ENCODE peak calls at places on chromosomes 12 and 14, in nine cellular contexts. One of them, this sample, is unnamed.

GRCh38 chr14:51041853-51042252 is 53.1 kb downstream of the TRIM9 start:
- DNase-seq in Kasumi-1: no peak
- DNase-seq in nephron progenitor cell: no peak
- DNase-seq in NCI-H524: no peak
- DNase-seq in thoracic aorta: no peak
- DNase-seq in breast epithelium: no peak
- DNase-seq in fibroblast of lung: no peak
- DNase-seq in T-helper 2 cell: no peak
- DNase-seq in H4: no peak
- DNase-seq in this sample: no peak

GRCh38 chr12:102504871-102505270 is 24.5 kb upstream of the IGF1 start:
- DNase-seq in nephron progenitor cell: no peak
- DNase-seq in H4: no peak
- DNase-seq in breast epithelium: no peak
- DNase-seq in T-helper 2 cell: no peak
- DNase-seq in fibroblast of lung: no peak
- DNase-seq in thoracic aorta: no peak
- DNase-seq in NCI-H524: no peak
- DNase-seq in Kasumi-1: no peak
- DNase-seq in this sample: no peak

GRCh38 chr14:87522575-87522974 is 470.4 kb downstream of the GALC start:
- DNase-seq in Kasumi-1: no peak
- DNase-seq in T-helper 2 cell: no peak
- DNase-seq in nephron progenitor cell: peak; percentile 26
- DNase-seq in fibroblast of lung: no peak
- DNase-seq in H4: no peak
- DNase-seq in breast epithelium: no peak
- DNase-seq in NCI-H524: peak; percentile 86
- DNase-seq in thoracic aorta: no peak
- DNase-seq in this sample: no peak

GRCh38 chr12:62898568-62898967 is 36.4 kb downstream of the PPM1H start:
- DNase-seq in NCI-H524: no peak
- DNase-seq in thoracic aorta: no peak
- DNase-seq in fibroblast of lung: peak; percentile 3
- DNase-seq in breast epithelium: no peak
- DNase-seq in T-helper 2 cell: no peak
- DNase-seq in Kasumi-1: peak; percentile 27
- DNase-seq in nephron progenitor cell: no peak
- DNase-seq in H4: no peak
- DNase-seq in this sample: no peak

GRCh38 chr12:100185361-100185894 is 15.2 kb upstream of the ACTR6 start:
- DNase-seq in nephron progenitor cell: no peak
- DNase-seq in T-helper 2 cell: no peak
- DNase-seq in NCI-H524: no peak
- DNase-seq in breast epithelium: no peak
- DNase-seq in H4: no peak
- DNase-seq in Kasumi-1: no peak
- DNase-seq in fibroblast of lung: no peak
- DNase-seq in thoracic aorta: no peak
- DNase-seq in this sample: no peak

GRCh38 chr14:99253890-99254289 is 18.1 kb downstream of the BCL11B start:
- DNase-seq in nephron progenitor cell: no peak
- DNase-seq in H4: no peak
- DNase-seq in Kasumi-1: no peak
- DNase-seq in breast epithelium: no peak
- DNase-seq in fibroblast of lung: no peak
- DNase-seq in T-helper 2 cell: no peak
- DNase-seq in thoracic aorta: no peak
- DNase-seq in NCI-H524: no peak
- DNase-seq in this sample: no peak

GRCh38 chr12:19945559-19946485 is 422.5 kb upstream of the PDE3A start:
- DNase-seq in NCI-H524: peak; percentile 49
- DNase-seq in fibroblast of lung: peak; percentile 60
- DNase-seq in breast epithelium: no peak
- DNase-seq in T-helper 2 cell: no peak
- DNase-seq in H4: no peak
- DNase-seq in nephron progenitor cell: no peak
- DNase-seq in thoracic aorta: no peak
- DNase-seq in Kasumi-1: no peak
- DNase-seq in this sample: no peak

GRCh38 chr12:49707127-49707811 is at the start of gene FMNL3:
- DNase-seq in breast epithelium: peak; percentile 96
- DNase-seq in nephron progenitor cell: peak; percentile 100
- DNase-seq in fibroblast of lung: peak; percentile 96
- DNase-seq in NCI-H524: peak; percentile 90
- DNase-seq in Kasumi-1: peak; percentile 84
- DNase-seq in H4: peak; percentile 89
- DNase-seq in T-helper 2 cell: peak; percentile 98
- DNase-seq in thoracic aorta: peak; percentile 88
- DNase-seq in this sample: peak; percentile 99

GRCh38 chr12:114163766-114164165 is 197.6 kb upstream of the RBM19 start:
- DNase-seq in H4: peak; percentile 45
- DNase-seq in T-helper 2 cell: no peak
- DNase-seq in nephron progenitor cell: no peak
- DNase-seq in breast epithelium: no peak
- DNase-seq in fibroblast of lung: peak; percentile 68
- DNase-seq in thoracic aorta: no peak
- DNase-seq in NCI-H524: no peak
- DNase-seq in Kasumi-1: no peak
- DNase-seq in this sample: no peak

GRCh38 chr12:67986632-67987031 is 2.6 kb upstream of the IFNG-AS1 start:
- DNase-seq in H4: no peak
- DNase-seq in breast epithelium: no peak
- DNase-seq in T-helper 2 cell: no peak
- DNase-seq in NCI-H524: no peak
- DNase-seq in Kasumi-1: no peak
- DNase-seq in thoracic aorta: no peak
- DNase-seq in nephron progenitor cell: no peak
- DNase-seq in fibroblast of lung: no peak
- DNase-seq in this sample: no peak

GRCh38 chr12:47281667-47282171 is 202.0 kb upstream of the AMIGO2 start:
- DNase-seq in Kasumi-1: no peak
- DNase-seq in NCI-H524: no peak
- DNase-seq in fibroblast of lung: peak; percentile 30
- DNase-seq in T-helper 2 cell: no peak
- DNase-seq in H4: no peak
- DNase-seq in breast epithelium: no peak
- DNase-seq in thoracic aorta: no peak
- DNase-seq in nephron progenitor cell: no peak
- DNase-seq in this sample: no peak

GRCh38 chr12:124559182-124560017 is 8.0 kb downstream of the NCOR2 start:
- DNase-seq in nephron progenitor cell: no peak
- DNase-seq in breast epithelium: no peak
- DNase-seq in NCI-H524: no peak
- DNase-seq in fibroblast of lung: no peak
- DNase-seq in H4: no peak
- DNase-seq in T-helper 2 cell: no peak
- DNase-seq in thoracic aorta: no peak
- DNase-seq in Kasumi-1: no peak
- DNase-seq in this sample: no peak

GRCh38 chr14:103402700-103403099 is 17.5 kb downstream of the MARK3 start:
- DNase-seq in H4: no peak
- DNase-seq in NCI-H524: peak; percentile 47
- DNase-seq in nephron progenitor cell: no peak
- DNase-seq in T-helper 2 cell: no peak
- DNase-seq in fibroblast of lung: peak; percentile 69
- DNase-seq in thoracic aorta: no peak
- DNase-seq in breast epithelium: no peak
- DNase-seq in Kasumi-1: peak; percentile 9
- DNase-seq in this sample: no peak

GRCh38 chr14:99671230-99672224 is 12.6 kb upstream of the CYP46A1 start:
- DNase-seq in nephron progenitor cell: no peak
- DNase-seq in T-helper 2 cell: no peak
- DNase-seq in Kasumi-1: no peak
- DNase-seq in NCI-H524: no peak
- DNase-seq in fibroblast of lung: no peak
- DNase-seq in H4: no peak
- DNase-seq in breast epithelium: no peak
- DNase-seq in thoracic aorta: no peak
- DNase-seq in this sample: no peak

GRCh38 chr14:93009471-93010117 is 86.6 kb downstream of the CHGA start:
- DNase-seq in breast epithelium: no peak
- DNase-seq in H4: no peak
- DNase-seq in thoracic aorta: no peak
- DNase-seq in NCI-H524: peak; percentile 60
- DNase-seq in nephron progenitor cell: no peak
- DNase-seq in T-helper 2 cell: no peak
- DNase-seq in fibroblast of lung: no peak
- DNase-seq in Kasumi-1: no peak
- DNase-seq in this sample: no peak

GRCh38 chr12:42691991-42692557 is 102.5 kb upstream of the PRICKLE1 start:
- DNase-seq in Kasumi-1: no peak
- DNase-seq in nephron progenitor cell: no peak
- DNase-seq in thoracic aorta: no peak
- DNase-seq in H4: peak; percentile 84
- DNase-seq in breast epithelium: no peak
- DNase-seq in T-helper 2 cell: no peak
- DNase-seq in NCI-H524: no peak
- DNase-seq in fibroblast of lung: no peak
- DNase-seq in this sample: no peak

GRCh38 chr12:116592731-116593130 is 33.5 kb downstream of the MAP1LC3B2 start:
- DNase-seq in fibroblast of lung: peak; percentile 21
- DNase-seq in H4: no peak
- DNase-seq in thoracic aorta: no peak
- DNase-seq in NCI-H524: no peak
- DNase-seq in T-helper 2 cell: no peak
- DNase-seq in nephron progenitor cell: no peak
- DNase-seq in breast epithelium: no peak
- DNase-seq in Kasumi-1: no peak
- DNase-seq in this sample: no peak

GRCh38 chr14:74964787-74965769 is 9.7 kb upstream of the PGF start:
- DNase-seq in nephron progenitor cell: no peak
- DNase-seq in fibroblast of lung: peak; percentile 11
- DNase-seq in NCI-H524: no peak
- DNase-seq in Kasumi-1: no peak
- DNase-seq in H4: no peak
- DNase-seq in breast epithelium: no peak
- DNase-seq in thoracic aorta: no peak
- DNase-seq in T-helper 2 cell: no peak
- DNase-seq in this sample: no peak

GRCh38 chr12:47885012-47885501 is 19.7 kb downstream of the VDR start:
- DNase-seq in fibroblast of lung: no peak
- DNase-seq in H4: no peak
- DNase-seq in NCI-H524: no peak
- DNase-seq in thoracic aorta: no peak
- DNase-seq in nephron progenitor cell: no peak
- DNase-seq in Kasumi-1: no peak
- DNase-seq in T-helper 2 cell: peak; percentile 77
- DNase-seq in breast epithelium: no peak
- DNase-seq in this sample: no peak

GRCh38 chr12:131092911-131093901 is 139.5 kb downstream of the ADGRD1 start:
- DNase-seq in H4: peak; percentile 27
- DNase-seq in breast epithelium: peak; percentile 35
- DNase-seq in thoracic aorta: no peak
- DNase-seq in NCI-H524: no peak
- DNase-seq in Kasumi-1: peak; percentile 36
- DNase-seq in T-helper 2 cell: no peak
- DNase-seq in nephron progenitor cell: no peak
- DNase-seq in fibroblast of lung: no peak
- DNase-seq in this sample: no peak

GRCh38 chr14:67765192-67765834 is 51.1 kb downstream of the ZFYVE26 start:
- DNase-seq in NCI-H524: no peak
- DNase-seq in Kasumi-1: no peak
- DNase-seq in breast epithelium: no peak
- DNase-seq in H4: no peak
- DNase-seq in nephron progenitor cell: no peak
- DNase-seq in fibroblast of lung: no peak
- DNase-seq in T-helper 2 cell: no peak
- DNase-seq in thoracic aorta: no peak
- DNase-seq in this sample: no peak

GRCh38 chr12:98653866-98654493 is 8.9 kb downstream of the APAF1 start:
- DNase-seq in NCI-H524: peak; percentile 48
- DNase-seq in thoracic aorta: no peak
- DNase-seq in T-helper 2 cell: no peak
- DNase-seq in H4: peak; percentile 35
- DNase-seq in fibroblast of lung: peak; percentile 83
- DNase-seq in breast epithelium: no peak
- DNase-seq in Kasumi-1: peak; percentile 86
- DNase-seq in nephron progenitor cell: no peak
- DNase-seq in this sample: no peak

GRCh38 chr12:49873361-49873934 is 30.3 kb downstream of the FAIM2 start:
- DNase-seq in fibroblast of lung: peak; percentile 79
- DNase-seq in breast epithelium: no peak
- DNase-seq in T-helper 2 cell: no peak
- DNase-seq in Kasumi-1: no peak
- DNase-seq in H4: no peak
- DNase-seq in thoracic aorta: no peak
- DNase-seq in nephron progenitor cell: no peak
- DNase-seq in NCI-H524: no peak
- DNase-seq in this sample: no peak

GRCh38 chr14:30974628-30975027 is 50.8 kb upstream of the AP4S1 start:
- DNase-seq in Kasumi-1: no peak
- DNase-seq in thoracic aorta: no peak
- DNase-seq in H4: peak; percentile 44
- DNase-seq in nephron progenitor cell: no peak
- DNase-seq in breast epithelium: no peak
- DNase-seq in NCI-H524: no peak
- DNase-seq in T-helper 2 cell: no peak
- DNase-seq in fibroblast of lung: peak; percentile 39
- DNase-seq in this sample: no peak

GRCh38 chr12:96150442-96150841 is 43.7 kb upstream of the ELK3 start:
- DNase-seq in thoracic aorta: no peak
- DNase-seq in breast epithelium: no peak
- DNase-seq in NCI-H524: peak; percentile 77
- DNase-seq in fibroblast of lung: no peak
- DNase-seq in Kasumi-1: no peak
- DNase-seq in nephron progenitor cell: no peak
- DNase-seq in T-helper 2 cell: no peak
- DNase-seq in H4: no peak
- DNase-seq in this sample: no peak

GRCh38 chr14:89564291-89564957 is 147.4 kb upstream of the FOXN3 start:
- DNase-seq in T-helper 2 cell: no peak
- DNase-seq in nephron progenitor cell: no peak
- DNase-seq in NCI-H524: no peak
- DNase-seq in H4: no peak
- DNase-seq in thoracic aorta: no peak
- DNase-seq in Kasumi-1: no peak
- DNase-seq in breast epithelium: no peak
- DNase-seq in fibroblast of lung: no peak
- DNase-seq in this sample: no peak

GRCh38 chr14:29220077-29220476 is 453.5 kb downstream of the FOXG1 start:
- DNase-seq in breast epithelium: no peak
- DNase-seq in Kasumi-1: no peak
- DNase-seq in nephron progenitor cell: peak; percentile 39
- DNase-seq in thoracic aorta: no peak
- DNase-seq in NCI-H524: peak; percentile 100
- DNase-seq in fibroblast of lung: no peak
- DNase-seq in H4: no peak
- DNase-seq in T-helper 2 cell: no peak
- DNase-seq in this sample: no peak

GRCh38 chr12:127479256-127479655 is 787.7 kb upstream of the TMEM132C start:
- DNase-seq in NCI-H524: no peak
- DNase-seq in nephron progenitor cell: no peak
- DNase-seq in thoracic aorta: no peak
- DNase-seq in Kasumi-1: no peak
- DNase-seq in H4: no peak
- DNase-seq in fibroblast of lung: no peak
- DNase-seq in T-helper 2 cell: no peak
- DNase-seq in breast epithelium: no peak
- DNase-seq in this sample: no peak

GRCh38 chr12:16602412-16602811 is 3.5 kb downstream of the LMO3 start:
- DNase-seq in Kasumi-1: no peak
- DNase-seq in breast epithelium: no peak
- DNase-seq in fibroblast of lung: no peak
- DNase-seq in H4: no peak
- DNase-seq in NCI-H524: peak; percentile 36
- DNase-seq in T-helper 2 cell: no peak
- DNase-seq in thoracic aorta: no peak
- DNase-seq in nephron progenitor cell: no peak
- DNase-seq in this sample: no peak

GRCh38 chr12:57479376-57480115 is at the start of gene ARHGAP9:
- DNase-seq in Kasumi-1: no peak
- DNase-seq in T-helper 2 cell: no peak
- DNase-seq in fibroblast of lung: no peak
- DNase-seq in breast epithelium: no peak
- DNase-seq in H4: no peak
- DNase-seq in nephron progenitor cell: no peak
- DNase-seq in NCI-H524: no peak
- DNase-seq in thoracic aorta: no peak
- DNase-seq in this sample: peak; percentile 40

GRCh38 chr12:63919758-63920157 is 75.3 kb downstream of the SRGAP1 start:
- DNase-seq in breast epithelium: no peak
- DNase-seq in fibroblast of lung: peak; percentile 39
- DNase-seq in T-helper 2 cell: no peak
- DNase-seq in NCI-H524: no peak
- DNase-seq in Kasumi-1: no peak
- DNase-seq in thoracic aorta: no peak
- DNase-seq in H4: no peak
- DNase-seq in nephron progenitor cell: no peak
- DNase-seq in this sample: no peak

This sample was measured in CD4-positive, alpha-beta T cell.